ENCODE peak calls at places on chromosomes 6 and 20, in nine cellular contexts. U is AG09319; W is B cell; N is activated naive CD4-positive, alpha-beta T cell treated with anti-CD3 and anti-CD28 coated beads for 36 hours; S is HCT116; Y is ELF-1; P is stimulated activated CD4-positive, alpha-beta T cell treated with anti-CD3 and anti-CD28 coated beads, Interleukin-15, amount 100 ng/mL, for 24 hours; E is upper lobe of left lung; I is sigmoid colon. Q is an unnamed sample.

GRCh38 chr6:163429858-163430448 is 15.4 kb downstream of the QKI start:
- DNase-seq in U (no peak), W (no peak), N (no peak), S (no peak), Y (no peak), P (no peak), E (no peak), I (no peak), Q (no peak)

GRCh38 chr20:24018796-24019195 is 30.2 kb upstream of the GGTLC1 start:
- DNase-seq in U (no peak), W (no peak), N (no peak), S (no peak), Y (no peak), P (no peak), E (peak), I (no peak), Q (no peak)

GRCh38 chr20:19966840-19967239 is 50.3 kb upstream of the NAA20 start:
- DNase-seq in U (no peak), W (no peak), N (no peak), S (no peak), Y (no peak), P (no peak), E (no peak), I (no peak), Q (no peak)

GRCh38 chr6:113856011-113856551 is 1.1 kb upstream of the MARCKS start:
- DNase-seq in U (no peak), W (peak), N (peak), S (no peak), Y (peak), P (no peak), E (no peak), I (no peak), Q (no peak)

GRCh38 chr6:149259753-149260152 is 57.8 kb upstream of the TAB2 start:
- DNase-seq in U (no peak), W (no peak), N (no peak), S (no peak), Y (no peak), P (no peak), E (peak), I (no peak), Q (no peak)

GRCh38 chr6:125191916-125192609 is 38.5 kb downstream of the TPD52L1 start:
- DNase-seq in U (no peak), W (peak), N (peak), S (peak), Y (peak), P (peak), E (peak), I (peak), Q (peak)

GRCh38 chr6:93391982-93392381 is 27.4 kb downstream of the EPHA7 start:
- DNase-seq in U (no peak), W (no peak), N (no peak), S (no peak), Y (no peak), P (no peak), E (no peak), I (no peak), Q (no peak)

GRCh38 chr6:36865835-36866234 is 8.8 kb downstream of the PPIL1 start:
- DNase-seq in U (no peak), W (no peak), N (no peak), S (no peak), Y (no peak), P (no peak), E (no peak), I (no peak), Q (no peak)

GRCh38 chr6:137867685-137868509 is 838 bp downstream of the TNFAIP3 start:
- DNase-seq in U (no peak), W (peak), N (peak), S (no peak), Y (peak), P (peak), E (peak), I (peak), Q (peak)

GRCh38 chr6:28258877-28259777 is at the start of gene NKAPL:
- DNase-seq in U (no peak), W (peak), N (peak), S (no peak), Y (no peak), P (peak), E (peak), I (peak), Q (no peak)

GRCh38 chr6:39484276-39484675 is 161.8 kb upstream of the KCNK16 start:
- DNase-seq in U (no peak), W (no peak), N (no peak), S (no peak), Y (no peak), P (no peak), E (no peak), I (no peak), Q (no peak)

GRCh38 chr20:6767536-6768227 is at the start of gene BMP2:
- DNase-seq in U (no peak), W (no peak), N (no peak), S (no peak), Y (no peak), P (peak), E (peak), I (peak), Q (no peak)

GRCh38 chr6:11632795-11633511 is 95.4 kb downstream of the TMEM170B start:
- DNase-seq in U (no peak), W (no peak), N (no peak), S (no peak), Y (peak), P (no peak), E (no peak), I (no peak), Q (no peak)

GRCh38 chr6:102015431-102015830 is 621.9 kb downstream of the GRIK2 start:
- DNase-seq in U (no peak), W (no peak), N (no peak), S (no peak), Y (no peak), P (no peak), E (no peak), I (peak), Q (no peak)

GRCh38 chr20:33917813-33918525 is 75.7 kb upstream of the RALY start:
- DNase-seq in U (no peak), W (no peak), N (no peak), S (no peak), Y (no peak), P (no peak), E (no peak), I (no peak), Q (no peak)

GRCh38 chr6:15491986-15492269 is 170.9 kb downstream of the DTNBP1 start:
- DNase-seq in U (no peak), W (no peak), N (no peak), S (no peak), Y (no peak), P (no peak), E (no peak), I (no peak), Q (no peak)

GRCh38 chr6:119129148-119129967 is 50.9 kb upstream of the FAM184A start:
- DNase-seq in U (no peak), W (peak), N (no peak), S (peak), Y (peak), P (no peak), E (no peak), I (no peak), Q (peak)

GRCh38 chr20:2610941-2611720 is 41.3 kb upstream of the NOP56 start:
- DNase-seq in U (no peak), W (no peak), N (no peak), S (no peak), Y (no peak), P (no peak), E (no peak), I (no peak), Q (no peak)

GRCh38 chr20:57790176-57790575 is 80.4 kb upstream of the PMEPA1 start:
- DNase-seq in U (no peak), W (no peak), N (no peak), S (no peak), Y (no peak), P (no peak), E (peak), I (peak), Q (no peak)

GRCh38 chr6:157228421-157229218 is 94.7 kb downstream of the TMEM242 start:
- DNase-seq in U (no peak), W (no peak), N (no peak), S (no peak), Y (peak), P (no peak), E (no peak), I (peak), Q (no peak)

GRCh38 chr6:112407191-112407590 is 60.1 kb downstream of the RFPL4B start:
- DNase-seq in U (no peak), W (no peak), N (no peak), S (no peak), Y (no peak), P (no peak), E (no peak), I (no peak), Q (no peak)

GRCh38 chr6:157669747-157670216 is 153.3 kb upstream of the SNX9 start:
- DNase-seq in U (peak), W (no peak), N (peak), S (no peak), Y (peak), P (peak), E (peak), I (peak), Q (peak)

GRCh38 chr20:23889775-23890187 is 10.2 kb upstream of the CST5 start:
- DNase-seq in U (peak), W (no peak), N (peak), S (peak), Y (peak), P (peak), E (peak), I (no peak), Q (peak)

GRCh38 chr6:32047084-32047478 is 8.9 kb downstream of the CYP21A2 start:
- DNase-seq in U (peak), W (no peak), N (no peak), S (peak), Y (peak), P (no peak), E (no peak), I (peak), Q (no peak)

GRCh38 chr6:90080876-90081464 is 186.7 kb downstream of the GJA10 start:
- DNase-seq in U (no peak), W (peak), N (peak), S (no peak), Y (no peak), P (peak), E (no peak), I (no peak), Q (peak)

GRCh38 chr20:3887870-3888614 is 1.1 kb upstream of the PANK2 start:
- DNase-seq in U (no peak), W (no peak), N (no peak), S (peak), Y (no peak), P (no peak), E (peak), I (peak), Q (no peak)

GRCh38 chr6:3773696-3774298 is 22.3 kb upstream of the PXDC1 start:
- DNase-seq in U (peak), W (no peak), N (no peak), S (no peak), Y (no peak), P (no peak), E (no peak), I (no peak), Q (no peak)

GRCh38 chr20:7723284-7723683 is 217.0 kb downstream of the HAO1 start:
- DNase-seq in U (no peak), W (no peak), N (no peak), S (no peak), Y (no peak), P (no peak), E (no peak), I (no peak), Q (no peak)

GRCh38 chr6:16092140-16092539 is 36.7 kb upstream of the MYLIP start:
- DNase-seq in U (no peak), W (no peak), N (no peak), S (no peak), Y (no peak), P (no peak), E (no peak), I (no peak), Q (no peak)

GRCh38 chr20:36890586-36890985 is 14.6 kb downstream of the TLDC2 start:
- DNase-seq in U (no peak), W (no peak), N (no peak), S (no peak), Y (no peak), P (no peak), E (no peak), I (no peak), Q (no peak)

GRCh38 chr6:140957334-140957733 is 1175.4 kb upstream of the GJE1 start:
- DNase-seq in U (no peak), W (no peak), N (no peak), S (no peak), Y (no peak), P (no peak), E (no peak), I (no peak), Q (no peak)

GRCh38 chr6:41425511-41425910 is 90.1 kb downstream of the NCR2 start:
- DNase-seq in U (no peak), W (no peak), N (no peak), S (no peak), Y (no peak), P (no peak), E (no peak), I (no peak), Q (no peak)

GRCh38 chr6:163200299-163201093 is 214.0 kb upstream of the QKI start:
- DNase-seq in U (no peak), W (no peak), N (no peak), S (no peak), Y (peak), P (no peak), E (no peak), I (no peak), Q (no peak)

GRCh38 chr20:36441416-36441815 is 99.9 kb upstream of the MYL9 start:
- DNase-seq in U (no peak), W (no peak), N (no peak), S (no peak), Y (no peak), P (no peak), E (no peak), I (no peak), Q (no peak)

GRCh38 chr6:13941902-13942301 is 17.1 kb downstream of the RNF182 start:
- DNase-seq in U (no peak), W (no peak), N (no peak), S (no peak), Y (no peak), P (no peak), E (no peak), I (no peak), Q (no peak)

GRCh38 chr20:51831891-51832675 is 29.8 kb upstream of the SALL4 start:
- DNase-seq in U (peak), W (no peak), N (no peak), S (no peak), Y (no peak), P (no peak), E (no peak), I (no peak), Q (no peak)

GRCh38 chr6:17863971-17864754 is 123.3 kb downstream of the KIF13A start:
- DNase-seq in U (no peak), W (no peak), N (no peak), S (peak), Y (peak), P (no peak), E (no peak), I (peak), Q (no peak)

GRCh38 chr20:431012-431904 is 23.2 kb downstream of the RBCK1 start:
- DNase-seq in U (peak), W (no peak), N (peak), S (peak), Y (peak), P (peak), E (peak), I (no peak), Q (peak)

GRCh38 chr6:33632603-33633039 is 11.5 kb downstream of the ITPR3 start:
- DNase-seq in U (no peak), W (no peak), N (peak), S (peak), Y (peak), P (peak), E (no peak), I (no peak), Q (peak)

GRCh38 chr20:22795897-22796296 is 211.5 kb upstream of the FOXA2 start:
- DNase-seq in U (peak), W (no peak), N (no peak), S (peak), Y (no peak), P (no peak), E (no peak), I (peak), Q (no peak)